ENCODE peak calls at places on chromosomes 11 and 22, in ten cellular contexts. X is EH; H is AG04450; T is H9; O is effector memory CD4-positive, alpha-beta T cell; I is mucosa of descending colon; C is stimulated activated CD4-positive, alpha-beta T cell treated with anti-CD3 and anti-CD28 coated beads, Interleukin-4, amount 100 ng/mL, for 1 hour; D is ELR; J is activated naive CD4-positive, alpha-beta T cell treated with anti-CD3 and anti-CD28 coated beads for 36 hours; M is NCI-H2029 treated with DMSO at 0.1 percent for 48 hours. E is an unnamed sample.

GRCh38 chr11:2890466-2891241 is 5.1 kb upstream of the CDKN1C start:
- DNase-seq in X (peak; percentile 45), H (no peak), T (no peak), O (no peak), I (peak; percentile 80), C (no peak), D (peak; percentile 52), J (no peak), M (peak; percentile 27), E (no peak)

GRCh38 chr22:43537019-43537585 is 125.3 kb downstream of the MPPED1 start:
- DNase-seq in X (no peak), H (no peak), T (no peak), O (no peak), I (no peak), C (no peak), D (peak; percentile 2), J (no peak), M (no peak), E (no peak)

GRCh38 chr11:3947084-3947483 is 91.6 kb downstream of the STIM1 start:
- DNase-seq in X (peak; percentile 75), H (no peak), T (no peak), O (peak; percentile 25), I (no peak), C (no peak), D (peak; percentile 26), J (peak; percentile 75), M (peak; percentile 14), E (peak; percentile 2)

GRCh38 chr22:45688606-45689080 is 17.0 kb downstream of the ATXN10 start:
- DNase-seq in X (peak; percentile 96), H (peak; percentile 73), T (no peak), O (no peak), I (no peak), C (no peak), D (peak; percentile 95), J (no peak), M (no peak), E (peak; percentile 90)

GRCh38 chr11:119940401-119940976 is 197.4 kb downstream of the TRIM29 start:
- DNase-seq in X (no peak), H (no peak), T (no peak), O (no peak), I (no peak), C (no peak), D (no peak), J (no peak), M (no peak), E (no peak)

GRCh38 chr22:46353483-46354105 is 18.1 kb downstream of the TRMU start:
- DNase-seq in X (no peak), H (no peak), T (no peak), O (no peak), I (no peak), C (no peak), D (no peak), J (no peak), M (no peak), E (no peak)

GRCh38 chr11:28819741-28820140 is 711.6 kb downstream of the METTL15 start:
- DNase-seq in X (no peak), H (no peak), T (no peak), O (no peak), I (no peak), C (no peak), D (no peak), J (no peak), M (no peak), E (no peak)

GRCh38 chr11:107844041-107844440 is 14.5 kb downstream of the SLC35F2 start:
- DNase-seq in X (peak; percentile 45), H (no peak), T (no peak), O (no peak), I (no peak), C (no peak), D (peak; percentile 90), J (no peak), M (no peak), E (peak; percentile 43)

GRCh38 chr11:86003654-86004053 is 65.2 kb downstream of the PICALM start:
- DNase-seq in X (no peak), H (no peak), T (no peak), O (no peak), I (no peak), C (no peak), D (no peak), J (no peak), M (no peak), E (no peak)

GRCh38 chr11:7524831-7525230 is 11.0 kb downstream of the PPFIBP2 start:
- DNase-seq in X (no peak), H (no peak), T (no peak), O (no peak), I (no peak), C (no peak), D (no peak), J (no peak), M (no peak), E (no peak)

GRCh38 chr22:38027487-38027886 is 29.7 kb upstream of the PICK1 start:
- DNase-seq in X (no peak), H (no peak), T (no peak), O (no peak), I (no peak), C (no peak), D (no peak), J (no peak), M (no peak), E (no peak)

GRCh38 chr11:12103411-12104225 is 6.8 kb upstream of the MICAL2 start:
- DNase-seq in X (peak; percentile 59), H (no peak), T (no peak), O (no peak), I (no peak), C (no peak), D (no peak), J (no peak), M (no peak), E (no peak)

GRCh38 chr11:84981296-84981695 is 645.8 kb downstream of the DLG2 start:
- DNase-seq in X (no peak), H (no peak), T (no peak), O (no peak), I (no peak), C (no peak), D (peak; percentile 11), J (no peak), M (no peak), E (no peak)

GRCh38 chr11:63985812-63986155 is 454 bp upstream of the OTUB1 start:
- DNase-seq in X (no peak), H (no peak), T (no peak), O (peak; percentile 53), I (peak; percentile 84), C (peak; percentile 69), D (peak; percentile 52), J (peak; percentile 76), M (no peak), E (no peak)

GRCh38 chr11:132453411-132453810 is 1078.9 kb downstream of the OPCML start:
- DNase-seq in X (peak; percentile 54), H (no peak), T (no peak), O (no peak), I (no peak), C (no peak), D (no peak), J (no peak), M (no peak), E (no peak)

E was measured in HFFc6.